ENCODE peak calls at places on chromosomes 16 and 17, in seven cellular contexts. S is lower leg skin, G is HFFc6, D is progenitor cell of endocrine pancreas, Q is PC-3, V is fibroblast of pulmonary artery, T is RWPE1. B is an unnamed sample.

GRCh38 chr17:36059455-36059854 is 4.6 kb upstream of the CCL18 start:
- DNase-seq in T (no peak), D (no peak), G (no peak), S (no peak), V (no peak), Q (no peak), B (no peak)

GRCh38 chr17:6660765-6661463 is 9.4 kb downstream of the C17orf100 start:
- DNase-seq in G (no peak), V (no peak), T (no peak), Q (no peak), D (no peak), S (peak; percentile 73), B (no peak)

GRCh38 chr17:58391302-58391984 is 25.9 kb downstream of the RNF43 start:
- DNase-seq in G (no peak), Q (peak; percentile 99), S (no peak), D (no peak), T (peak; percentile 77), V (peak; percentile 69), B (peak; percentile 97)

GRCh38 chr17:79913451-79913850 is 74.2 kb upstream of the CBX4 start:
- DNase-seq in D (no peak), Q (no peak), G (no peak), S (no peak), V (no peak), T (no peak), B (no peak)

GRCh38 chr17:36205637-36206458 is 5.0 kb upstream of the CCL4L2 start:
- DNase-seq in T (no peak), S (no peak), G (no peak), V (no peak), Q (no peak), D (no peak), B (no peak)

GRCh38 chr16:21260870-21261791 is 17.0 kb downstream of the CRYM start:
- DNase-seq in V (peak; percentile 57), S (no peak), Q (peak; percentile 64), D (no peak), T (peak; percentile 91), G (peak; percentile 69), B (peak; percentile 89)

GRCh38 chr17:29283496-29283895 is 10.5 kb downstream of the NUFIP2 start:
- DNase-seq in G (no peak), V (no peak), T (no peak), Q (no peak), S (no peak), D (no peak), B (peak; percentile 11)

GRCh38 chr16:54335230-54335629 is 48.6 kb upstream of the IRX3 start:
- DNase-seq in V (peak; percentile 11), T (no peak), Q (no peak), G (no peak), S (no peak), D (no peak), B (no peak)

GRCh38 chr17:14202388-14203166 is 34.1 kb downstream of the CDRT15 start:
- DNase-seq in G (no peak), D (no peak), T (no peak), S (no peak), V (no peak), Q (no peak), B (no peak)

GRCh38 chr17:81365148-81365600 is 30.1 kb upstream of the BAHCC1 start:
- DNase-seq in S (peak; percentile 92), T (peak; percentile 73), G (peak; percentile 45), Q (peak; percentile 92), D (no peak), V (peak; percentile 68), B (peak; percentile 90)

GRCh38 chr17:68892658-68893057 is 62.5 kb downstream of the ABCA8 start:
- DNase-seq in G (no peak), T (no peak), S (no peak), Q (no peak), V (no peak), D (no peak), B (no peak)

GRCh38 chr16:21603920-21604319 is 4.5 kb downstream of the METTL9 start:
- DNase-seq in Q (no peak), D (no peak), S (no peak), G (no peak), V (peak; percentile 28), T (no peak), B (no peak)

GRCh38 chr17:41048441-41048840 is 1.3 kb upstream of the KRTAP2-1 start:
- DNase-seq in V (no peak), T (peak; percentile 32), S (no peak), Q (peak; percentile 78), D (no peak), G (peak; percentile 91), B (no peak)

GRCh38 chr16:2987854-2988253 is 7.6 kb upstream of the PKMYT1 start:
- DNase-seq in G (no peak), S (no peak), Q (no peak), V (no peak), T (no peak), D (no peak), B (no peak)

GRCh38 chr17:27456681-27457404 is 595 bp downstream of the KSR1 start:
- DNase-seq in G (no peak), V (no peak), D (no peak), S (no peak), Q (no peak), T (no peak), B (no peak)

GRCh38 chr17:27455569-27455913 is 707 bp upstream of the KSR1 start:
- DNase-seq in T (no peak), V (no peak), S (no peak), Q (no peak), D (no peak), G (no peak), B (no peak)

GRCh38 chr17:27457405-27457730 is 1.1 kb downstream of the KSR1 start:
- DNase-seq in D (no peak), G (no peak), S (no peak), Q (no peak), V (no peak), T (no peak), B (no peak)

GRCh38 chr17:27457731-27458523 is 1.7 kb downstream of the KSR1 start:
- DNase-seq in S (no peak), T (no peak), D (no peak), Q (no peak), G (no peak), V (peak; percentile 52), B (no peak)

DNA sequence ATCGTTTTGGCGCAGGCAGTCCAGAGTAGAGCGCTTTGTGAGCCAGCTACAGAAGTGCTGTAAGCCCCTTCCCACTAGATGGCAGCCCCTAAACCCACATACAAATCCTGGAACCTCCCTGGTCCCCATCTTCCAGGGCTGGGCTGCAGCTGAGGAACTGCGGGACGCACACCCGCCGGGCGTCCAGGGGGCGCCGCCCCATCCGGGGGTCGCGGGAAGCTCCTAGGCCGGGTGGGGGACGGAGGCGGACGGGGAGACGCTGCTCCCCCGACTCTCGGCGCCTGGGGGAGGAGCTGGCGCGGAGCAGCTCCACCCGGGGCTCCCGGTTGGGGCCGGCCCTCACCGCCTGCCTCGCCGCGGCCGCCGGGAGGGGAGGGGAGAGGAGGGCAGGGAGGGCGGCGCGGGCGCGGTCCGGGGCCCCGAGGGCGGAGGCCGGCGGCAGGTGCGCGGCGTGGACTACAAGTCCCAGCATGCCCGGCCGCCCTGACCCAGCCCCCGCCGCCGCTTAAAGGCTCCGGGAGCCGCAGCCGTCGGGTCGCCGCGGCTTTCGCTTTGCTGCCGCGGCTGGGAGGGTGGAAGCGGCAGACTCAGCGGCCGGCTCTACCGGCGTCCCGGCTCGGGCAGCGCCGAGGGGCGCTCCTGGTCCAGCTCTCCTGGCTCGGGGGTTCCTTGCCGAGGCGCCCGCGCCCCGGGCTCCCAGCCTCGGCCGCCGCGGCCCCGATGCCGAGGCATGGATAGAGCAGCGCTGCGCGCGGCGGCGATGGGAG is at the start of gene KSR1:
- DNase-seq in S (peak; percentile 96), G (peak; percentile 11), T (peak; percentile 67), D (peak; percentile 80), V (peak; percentile 74), Q (peak; percentile 61), B (peak; percentile 67)
- TF ChIP-seq CTCF in S (no peak), G (peak; percentile 50), T (peak; percentile 28), D (peak; percentile 72), V (peak; percentile 47), Q (peak; percentile 37), B (no peak)

GRCh38 chr16:49889725-49890397 is 33.9 kb upstream of the ZNF423 start:
- DNase-seq in G (no peak), S (no peak), T (peak; percentile 19), V (peak; percentile 8), Q (peak; percentile 42), D (no peak), B (peak; percentile 57)

GRCh38 chr16:49886554-49887121 is 30.7 kb upstream of the ZNF423 start:
- DNase-seq in D (no peak), Q (no peak), V (no peak), T (no peak), G (no peak), S (no peak), B (no peak)

DNA sequence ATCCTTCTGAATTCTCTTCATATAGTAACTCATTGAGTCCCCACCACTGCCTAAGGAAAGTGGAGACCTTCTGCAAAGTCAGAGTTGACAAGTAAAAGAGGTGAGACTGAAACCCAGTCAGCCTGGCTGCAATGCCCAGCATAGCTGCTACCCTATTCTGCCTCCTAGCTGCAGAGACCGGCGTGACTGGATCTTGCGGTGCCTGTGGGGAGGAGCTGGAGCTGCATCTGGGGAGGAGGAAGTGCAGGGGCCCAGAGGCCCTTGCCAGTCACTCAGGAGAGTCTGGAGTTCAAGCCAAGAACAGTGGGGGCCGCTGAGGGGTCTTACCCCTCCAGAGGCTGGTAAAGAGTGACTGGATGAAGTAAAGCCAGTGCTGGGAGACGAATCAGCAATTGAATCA is 35.0 kb upstream of the ZNF423 start:
- DNase-seq in V (peak; percentile 9), G (no peak), T (no peak), S (no peak), Q (no peak), D (no peak), B (no peak)
- TF ChIP-seq CTCF in V (peak; percentile 32), G (peak; percentile 26), T (no peak), S (no peak), Q (no peak), D (peak; percentile 38), B (no peak)

GRCh38 chr17:2170023-2170422 is 115.1 kb downstream of the HIC1 start:
- DNase-seq in D (no peak), S (no peak), T (no peak), G (no peak), V (no peak), Q (peak; percentile 40), B (peak; percentile 37)
- TF ChIP-seq CTCF in D (peak; percentile 13), S (no peak), T (no peak), G (peak; percentile 22), V (peak; percentile 4), Q (peak; percentile 58), B (peak; percentile 9)

GRCh38 chr16:76531236-76531635 is 254.0 kb downstream of the CNTNAP4 start:
- DNase-seq in V (no peak), G (no peak), S (no peak), T (no peak), Q (no peak), D (no peak), B (no peak)
- TF ChIP-seq CTCF in V (no peak), G (no peak), S (no peak), T (no peak), Q (no peak), D (no peak), B (no peak)

B was measured in MCF 10A.